ENCODE peak calls at places on chromosomes 1 and 21, in ten cellular contexts. K, X, M, N, R, F, E, O, T and Q are unnamed samples.

GRCh38 chr1:89952021-89952995 is 42.6 kb upstream of the ZNF326 start:
- DNase-seq in R (no peak), O (no peak), F (no peak), X (no peak), T (no peak), K (no peak), N (no peak), E (no peak), M (no peak), Q (no peak)

GRCh38 chr1:13583964-13584791 is 546 bp downstream of the PDPN start:
- DNase-seq in T (no peak), F (no peak), M (no peak), E (peak; percentile 73), X (peak; percentile 76), R (peak; percentile 81), K (peak; percentile 42), N (no peak), O (peak; percentile 40), Q (peak; percentile 68)

GRCh38 chr1:30807318-30808066 is 49.9 kb upstream of the LAPTM5 start:
- DNase-seq in F (peak; percentile 37), R (peak; percentile 66), E (peak; percentile 46), T (peak; percentile 65), M (no peak), X (no peak), O (no peak), N (no peak), K (peak; percentile 47), Q (no peak)

GRCh38 chr1:186535388-186536133 is 74.6 kb upstream of the PDC start:
- DNase-seq in O (no peak), N (no peak), X (no peak), T (no peak), R (no peak), E (no peak), M (no peak), K (no peak), F (no peak), Q (no peak)

GRCh38 chr1:78722947-78723346 is 73.3 kb downstream of the IFI44 start:
- DNase-seq in X (no peak), T (no peak), K (no peak), R (no peak), N (no peak), F (no peak), O (no peak), E (no peak), M (no peak), Q (no peak)

GRCh38 chr1:211328866-211329265 is 2.2 kb downstream of the TRAF5 start:
- DNase-seq in K (no peak), N (no peak), E (no peak), X (no peak), M (no peak), R (no peak), F (no peak), T (no peak), O (no peak), Q (no peak)

GRCh38 chr1:43350976-43351375 is 7.8 kb upstream of the CDC20 start:
- DNase-seq in N (no peak), R (no peak), T (no peak), X (no peak), F (no peak), M (no peak), K (no peak), O (no peak), E (no peak), Q (no peak)

GRCh38 chr21:38171723-38172344 is 85.0 kb upstream of the KCNJ15 start:
- DNase-seq in X (peak; percentile 72), R (no peak), M (no peak), K (no peak), N (no peak), T (no peak), E (no peak), O (peak; percentile 38), F (no peak), Q (peak; percentile 62)

GRCh38 chr1:34842952-34843371 is 16.6 kb downstream of the SMIM12 start:
- DNase-seq in O (peak; percentile 69), M (no peak), T (no peak), X (peak; percentile 47), F (no peak), N (no peak), K (no peak), E (no peak), R (no peak), Q (no peak)

GRCh38 chr1:34846265-34846664 is 13.3 kb downstream of the SMIM12 start:
- DNase-seq in T (no peak), O (no peak), R (peak; percentile 19), E (no peak), M (no peak), N (no peak), X (no peak), F (no peak), K (no peak), Q (no peak)

GRCh38 chr1:34844252-34844634 is 15.3 kb downstream of the SMIM12 start:
- DNase-seq in K (no peak), R (no peak), E (no peak), X (peak; percentile 70), M (no peak), O (peak; percentile 60), N (no peak), T (no peak), F (peak; percentile 73), Q (no peak)

GRCh38 chr1:34845131-34845901 is 14.2 kb downstream of the SMIM12 start:
- DNase-seq in F (no peak), R (no peak), X (no peak), N (no peak), K (no peak), O (no peak), T (no peak), E (no peak), M (no peak), Q (no peak)

DNA sequence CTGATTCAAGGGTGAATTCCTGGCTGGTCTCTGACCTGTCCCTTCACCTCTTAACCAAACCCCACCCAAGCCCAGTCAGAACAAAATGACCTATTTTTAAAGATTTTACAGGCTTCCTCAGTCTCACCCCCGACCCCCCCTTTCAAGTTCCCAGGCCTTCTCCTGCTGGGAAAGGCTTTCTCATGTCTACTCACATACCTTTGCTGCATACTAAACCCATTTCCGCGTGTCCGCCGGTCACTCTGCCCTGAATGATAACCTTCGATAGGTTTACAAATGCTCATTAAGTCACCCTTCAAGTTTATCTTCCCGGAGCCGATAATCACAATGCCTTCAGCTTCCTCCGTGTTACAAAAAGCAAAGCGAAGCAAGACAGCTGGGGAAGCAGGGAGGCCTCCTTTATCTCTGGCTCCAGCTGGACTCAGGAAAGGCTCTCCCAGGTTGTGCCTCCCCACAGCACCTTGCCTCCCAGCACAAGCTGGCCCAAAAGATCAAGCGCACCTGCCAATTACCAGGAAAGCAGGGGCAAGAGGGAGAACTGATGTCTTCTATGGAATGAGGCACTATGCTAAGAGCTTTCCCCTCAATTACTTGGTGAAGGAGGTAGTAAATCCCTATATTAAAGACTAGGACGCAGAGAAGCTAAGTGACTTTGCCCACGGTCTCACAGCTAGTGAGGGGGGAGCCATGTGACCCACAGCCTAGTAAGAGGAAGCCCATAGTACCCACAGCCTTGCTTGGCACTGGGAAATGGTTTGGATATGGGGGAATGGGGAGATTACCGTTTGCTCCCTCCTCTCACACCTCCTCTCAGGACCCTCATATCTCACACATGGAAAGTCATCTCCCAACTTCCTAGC is 15.9 kb downstream of the SMIM12 start:
- DNase-seq in N (no peak), F (no peak), T (no peak), E (no peak), M (no peak), X (peak; percentile 12), R (no peak), K (no peak), O (peak; percentile 55), Q (no peak)
- TF ChIP-seq CTCF in N (no peak), F (no peak), T (no peak), E (no peak), M (no peak), X (no peak), R (no peak), K (no peak), O (no peak), Q (no peak)

GRCh38 chr1:169456029-169456428 is 28.8 kb upstream of the CCDC181 start:
- DNase-seq in M (no peak), O (no peak), R (no peak), N (no peak), X (no peak), K (no peak), T (no peak), E (no peak), F (no peak), Q (no peak)

GRCh38 chr1:169461390-169462001 is 24.2 kb downstream of the SLC19A2 start:
- DNase-seq in F (no peak), R (no peak), X (no peak), K (no peak), E (no peak), O (no peak), T (no peak), N (no peak), M (no peak), Q (no peak)

GRCh38 chr1:169462385-169462784 is 23.4 kb downstream of the SLC19A2 start:
- DNase-seq in R (no peak), M (no peak), X (no peak), N (no peak), O (no peak), T (no peak), F (no peak), K (no peak), E (no peak), Q (no peak)

GRCh38 chr1:169457443-169457842 is 28.3 kb downstream of the SLC19A2 start:
- DNase-seq in K (no peak), F (no peak), O (no peak), R (no peak), X (no peak), T (no peak), E (no peak), N (no peak), M (no peak), Q (no peak)

DNA sequence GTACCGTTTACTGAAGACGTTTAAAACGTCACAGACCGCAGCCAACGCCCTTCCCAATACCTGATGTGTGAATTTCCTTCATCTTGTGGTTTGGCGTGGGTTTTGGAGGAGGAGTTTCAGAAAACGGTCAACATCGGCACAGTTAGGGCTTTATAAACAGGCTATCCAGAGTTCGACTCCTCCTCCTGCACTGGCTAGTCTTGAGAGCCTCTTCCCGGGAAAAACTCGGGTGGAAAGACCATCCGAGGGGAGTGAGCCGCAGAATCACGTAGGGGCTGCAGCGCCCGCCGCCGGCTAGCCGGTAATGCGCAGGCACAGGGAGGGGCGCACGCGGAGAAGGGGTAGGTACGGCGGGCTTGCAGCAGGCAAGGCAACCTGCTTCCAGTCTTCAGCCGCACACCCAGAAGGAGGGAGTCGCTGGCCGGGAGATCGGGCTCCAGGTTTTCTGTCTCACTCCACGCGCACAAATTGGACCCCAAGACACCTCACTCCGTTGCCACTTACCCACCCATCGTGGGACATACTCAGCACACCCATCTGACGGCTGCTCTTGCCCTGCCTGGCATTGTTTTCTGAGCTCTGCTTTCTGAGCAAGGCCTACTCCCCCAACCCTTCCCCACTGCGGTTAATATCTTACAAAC is 25.4 kb downstream of the SLC19A2 start:
- DNase-seq in T (no peak), N (no peak), X (no peak), R (peak; percentile 63), M (peak; percentile 7), K (no peak), E (no peak), O (peak; percentile 7), F (no peak), Q (no peak)
- TF ChIP-seq CTCF in T (no peak), N (no peak), X (no peak), R (no peak), M (no peak), K (no peak), E (no peak), O (no peak), F (no peak), Q (no peak)

GRCh38 chr1:53946252-53947171 is at the start of gene LRRC42:
- DNase-seq in O (no peak), T (no peak), R (no peak), M (no peak), N (peak; percentile 95), F (no peak), K (no peak), E (no peak), X (peak; percentile 92), Q (no peak)
- TF ChIP-seq CTCF in O (no peak), T (no peak), R (peak; percentile 22), M (no peak), N (peak; percentile 33), F (no peak), K (peak; percentile 37), E (no peak), X (peak; percentile 47), Q (no peak)

GRCh38 chr1:40769815-40770214 is 13.8 kb upstream of the KCNQ4 start:
- DNase-seq in M (no peak), R (no peak), N (no peak), T (no peak), E (no peak), F (no peak), O (no peak), K (no peak), X (no peak), Q (no peak)
- TF ChIP-seq CTCF in M (no peak), R (peak; percentile 42), N (no peak), T (no peak), E (no peak), F (no peak), O (no peak), K (peak; percentile 40), X (no peak), Q (no peak)